ENCODE peak calls at places on chromosomes 13 and 19, in nine cellular contexts. N is upper lobe of left lung, O is tibial nerve, C is GM12878, Y is ovary, G is transverse colon, D is stomach, B is suprapubic skin, Q is SK-N-SH. X is an unnamed sample.

GRCh38 chr13:39038569-39038898 is 278 bp downstream of the NHLRC3 start:
- DNase-seq in N (peak), O (no peak), C (no peak), Y (no peak), G (peak), D (no peak), B (no peak), Q (no peak), X (no peak)

GRCh38 chr13:34358811-34359513 is 541.0 kb downstream of the RFC3 start:
- DNase-seq in N (no peak), O (no peak), C (no peak), Y (no peak), G (no peak), D (no peak), B (no peak), Q (no peak), X (no peak)

GRCh38 chr13:44125943-44126469 is 246.3 kb downstream of the LACC1 start:
- DNase-seq in N (no peak), O (no peak), C (no peak), Y (no peak), G (no peak), D (no peak), B (no peak), Q (no peak), X (no peak)

GRCh38 chr13:44934724-44935123 is 54.5 kb downstream of the NUFIP1 start:
- DNase-seq in N (no peak), O (no peak), C (peak), Y (no peak), G (no peak), D (no peak), B (no peak), Q (no peak), X (no peak)

GRCh38 chr19:4636151-4636717 is 3.1 kb upstream of the TNFAIP8L1 start:
- DNase-seq in N (peak), O (peak), C (no peak), Y (peak), G (peak), D (peak), B (no peak), Q (peak), X (peak)

GRCh38 chr19:17450264-17451075 is 2.0 kb upstream of the TMEM221 start:
- DNase-seq in N (no peak), O (no peak), C (no peak), Y (no peak), G (no peak), D (no peak), B (no peak), Q (no peak), X (no peak)

GRCh38 chr19:49165865-49166301 is 8.3 kb downstream of the TRPM4 start:
- DNase-seq in N (peak), O (no peak), C (no peak), Y (no peak), G (peak), D (no peak), B (no peak), Q (peak), X (no peak)

GRCh38 chr13:99870541-99870940 is 101.0 kb downstream of the ZIC5 start:
- DNase-seq in N (no peak), O (no peak), C (no peak), Y (no peak), G (no peak), D (no peak), B (no peak), Q (no peak), X (no peak)

GRCh38 chr13:98504371-98504963 is 72.4 kb downstream of the STK24 start:
- DNase-seq in N (no peak), O (no peak), C (peak), Y (no peak), G (no peak), D (no peak), B (no peak), Q (no peak), X (no peak)

GRCh38 chr19:51002542-51003311 is 1.3 kb upstream of the KLK8 start:
- DNase-seq in N (peak), O (peak), C (no peak), Y (no peak), G (no peak), D (no peak), B (no peak), Q (peak), X (peak)

GRCh38 chr13:114173261-114173660 is 5.8 kb upstream of the CFAP97D2 start:
- DNase-seq in N (no peak), O (no peak), C (no peak), Y (no peak), G (no peak), D (no peak), B (no peak), Q (no peak), X (no peak)

GRCh38 chr19:7373862-7374261 is 25.1 kb downstream of the ARHGEF18 start:
- DNase-seq in N (no peak), O (no peak), C (no peak), Y (no peak), G (peak), D (no peak), B (no peak), Q (no peak), X (no peak)

GRCh38 chr19:7381073-7381390 is 32.3 kb downstream of the ARHGEF18 start:
- DNase-seq in N (no peak), O (no peak), C (no peak), Y (no peak), G (no peak), D (no peak), B (no peak), Q (no peak), X (no peak)

GRCh38 chr19:7372810-7373209 is 24.1 kb downstream of the ARHGEF18 start:
- DNase-seq in N (peak), O (no peak), C (no peak), Y (no peak), G (no peak), D (no peak), B (no peak), Q (no peak), X (peak)

GRCh38 chr19:7376151-7376852 is 27.6 kb downstream of the ARHGEF18 start:
- DNase-seq in N (no peak), O (no peak), C (no peak), Y (no peak), G (no peak), D (no peak), B (no peak), Q (no peak), X (no peak)

GRCh38 chr19:7377196-7377595 is 28.5 kb downstream of the ARHGEF18 start:
- DNase-seq in N (no peak), O (no peak), C (no peak), Y (no peak), G (no peak), D (no peak), B (no peak), Q (no peak), X (no peak)
- TF ChIP-seq EP300 in N (no peak), O (no peak), C (no peak), Y (no peak), G (no peak), D (no peak), B (no peak), Q (no peak), X (no peak)

DNA sequence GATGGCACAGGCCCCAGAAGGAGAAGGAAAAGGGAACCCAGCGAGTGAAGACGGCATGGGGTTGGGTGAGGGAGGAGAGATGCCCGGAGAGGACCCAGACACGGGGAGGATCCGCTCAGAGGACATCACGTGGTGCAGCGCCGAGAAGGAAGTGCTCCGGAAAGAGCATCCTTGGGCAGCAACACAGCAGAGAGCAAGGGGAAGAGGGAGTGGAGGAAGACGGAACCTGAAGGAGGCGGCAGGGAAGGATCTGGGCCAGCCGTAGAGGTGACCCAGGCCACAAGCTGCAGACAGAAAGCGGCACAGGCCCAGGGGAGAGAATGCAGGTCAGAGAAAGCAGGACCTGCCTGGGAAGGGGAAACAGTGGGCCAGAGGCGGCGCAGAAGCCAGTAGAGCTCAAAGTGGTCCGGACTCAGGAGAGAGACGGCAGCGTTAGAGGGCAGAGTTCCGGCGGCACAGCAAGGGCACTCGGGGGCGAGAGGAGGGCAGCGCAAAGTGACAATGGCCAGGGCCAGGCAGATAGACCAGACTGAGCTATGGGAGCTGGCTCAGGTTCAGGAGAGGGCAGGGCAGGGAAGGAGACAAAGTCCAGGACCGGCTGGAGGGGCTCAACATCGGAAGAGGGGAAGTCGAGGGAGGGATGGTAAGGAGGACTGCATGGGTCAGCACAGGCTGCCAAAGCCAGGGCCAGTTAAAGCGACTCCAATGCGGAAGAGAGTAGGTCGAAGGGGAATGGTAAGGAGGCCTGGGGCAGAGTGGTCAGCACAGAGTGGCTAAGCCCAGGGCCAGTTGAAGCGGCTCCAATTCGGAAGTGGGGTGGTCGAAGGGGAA is 990 bp downstream of the PPP1R12C start:
- DNase-seq in N (peak), O (peak), C (no peak), Y (peak), G (peak), D (peak), B (no peak), Q (peak), X (peak)
- TF ChIP-seq CTCF in N (no peak), O (no peak), C (no peak), Y (no peak), G (no peak), D (no peak), B (no peak), Q (no peak), X (no peak)

GRCh38 chr13:52061587-52061986 is 37.1 kb downstream of the UTP14C start:
- DNase-seq in N (no peak), O (no peak), C (no peak), Y (no peak), G (no peak), D (no peak), B (no peak), Q (no peak), X (no peak)
- TF ChIP-seq EP300 in N (no peak), O (no peak), C (no peak), Y (no peak), G (no peak), D (no peak), B (no peak), Q (no peak), X (no peak)

DNA sequence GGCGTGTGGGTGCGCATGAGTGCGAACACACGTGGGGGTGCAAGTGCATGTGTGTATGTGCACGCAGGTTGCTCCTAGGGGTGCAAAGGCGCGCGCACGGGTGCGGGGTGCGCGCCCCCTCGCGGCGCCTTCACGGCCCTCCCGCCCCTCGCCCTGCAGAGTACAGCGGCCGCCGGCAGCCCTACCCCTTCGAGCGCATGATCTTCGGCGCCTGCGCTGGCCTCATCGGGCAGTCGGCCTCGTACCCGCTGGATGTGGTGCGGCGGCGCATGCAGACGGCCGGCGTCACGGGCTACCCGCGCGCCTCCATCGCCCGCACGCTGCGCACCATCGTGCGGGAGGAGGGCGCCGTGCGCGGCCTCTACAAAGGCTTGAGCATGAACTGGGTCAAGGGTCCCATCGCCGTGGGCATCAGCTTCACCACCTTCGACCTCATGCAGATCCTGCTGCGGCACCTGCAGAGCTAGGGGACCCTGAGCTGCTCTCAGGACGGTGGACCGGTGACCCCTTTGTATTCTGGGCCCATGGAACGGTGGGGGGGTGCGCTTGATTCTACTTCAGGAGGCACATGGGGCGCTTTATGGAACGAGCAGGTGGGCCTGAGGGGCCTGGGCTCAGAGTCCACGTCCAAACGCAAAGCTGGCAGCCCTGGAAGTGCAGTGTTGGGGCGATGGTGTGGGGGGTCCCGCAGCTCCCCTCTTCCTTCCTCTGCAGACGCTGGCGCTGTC is 27.7 kb downstream of the TMEM161A start:
- DNase-seq in N (peak), O (no peak), C (no peak), Y (peak), G (no peak), D (no peak), B (no peak), Q (peak), X (no peak)
- TF ChIP-seq CTCF in N (peak), O (no peak), C (peak), Y (no peak), G (no peak), D (no peak), B (peak), Q (peak), X (no peak)

DNA sequence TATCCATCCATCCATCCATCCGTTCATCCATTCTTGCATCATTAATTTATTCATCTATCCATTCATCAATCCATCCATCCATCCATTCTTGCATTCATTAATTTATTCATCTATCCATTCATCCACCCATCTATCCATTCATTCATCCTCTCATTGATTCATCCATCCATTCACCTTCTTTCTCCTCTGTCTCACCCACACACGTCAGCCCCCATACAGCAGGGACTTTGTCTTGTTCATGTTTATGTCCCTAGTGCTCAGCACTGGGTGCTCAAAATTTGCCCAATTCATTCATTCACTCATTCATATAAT is 683 bp upstream of the AP1M2 start:
- DNase-seq in N (no peak), O (no peak), C (no peak), Y (no peak), G (no peak), D (no peak), B (no peak), Q (no peak), X (no peak)
- TF ChIP-seq EP300 in N (no peak), O (no peak), C (no peak), Y (no peak), G (no peak), D (no peak), B (no peak), Q (no peak), X (no peak)

DNA sequence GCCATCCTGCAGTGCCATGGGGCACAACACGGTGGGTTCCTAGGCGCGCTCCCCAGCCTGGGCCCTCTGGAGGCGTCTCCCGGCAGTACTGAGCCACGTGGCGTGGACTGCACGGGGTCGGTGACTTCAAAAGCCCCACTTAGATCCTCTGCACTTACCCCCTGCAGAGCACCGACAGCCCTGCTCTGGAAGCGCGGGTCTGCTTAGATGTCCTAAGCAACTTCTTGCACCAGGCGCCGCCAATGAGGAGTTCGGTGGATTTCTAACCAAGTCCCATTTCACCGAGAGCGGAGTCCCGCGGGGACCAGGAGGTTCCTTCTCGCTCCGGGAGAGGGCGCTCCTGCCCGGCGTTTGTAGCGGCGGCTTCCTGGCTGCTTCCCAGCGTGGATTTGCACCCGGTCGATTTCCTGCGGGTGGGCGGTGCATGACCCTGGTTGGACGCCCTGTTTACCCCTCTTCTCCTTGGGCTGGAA is 25.2 kb upstream of the ZNF845 start:
- DNase-seq in N (peak), O (no peak), C (no peak), Y (no peak), G (no peak), D (no peak), B (no peak), Q (peak), X (no peak)
- TF ChIP-seq CTCF in N (peak), O (peak), C (no peak), Y (peak), G (no peak), D (no peak), B (peak), Q (peak), X (peak)

DNA sequence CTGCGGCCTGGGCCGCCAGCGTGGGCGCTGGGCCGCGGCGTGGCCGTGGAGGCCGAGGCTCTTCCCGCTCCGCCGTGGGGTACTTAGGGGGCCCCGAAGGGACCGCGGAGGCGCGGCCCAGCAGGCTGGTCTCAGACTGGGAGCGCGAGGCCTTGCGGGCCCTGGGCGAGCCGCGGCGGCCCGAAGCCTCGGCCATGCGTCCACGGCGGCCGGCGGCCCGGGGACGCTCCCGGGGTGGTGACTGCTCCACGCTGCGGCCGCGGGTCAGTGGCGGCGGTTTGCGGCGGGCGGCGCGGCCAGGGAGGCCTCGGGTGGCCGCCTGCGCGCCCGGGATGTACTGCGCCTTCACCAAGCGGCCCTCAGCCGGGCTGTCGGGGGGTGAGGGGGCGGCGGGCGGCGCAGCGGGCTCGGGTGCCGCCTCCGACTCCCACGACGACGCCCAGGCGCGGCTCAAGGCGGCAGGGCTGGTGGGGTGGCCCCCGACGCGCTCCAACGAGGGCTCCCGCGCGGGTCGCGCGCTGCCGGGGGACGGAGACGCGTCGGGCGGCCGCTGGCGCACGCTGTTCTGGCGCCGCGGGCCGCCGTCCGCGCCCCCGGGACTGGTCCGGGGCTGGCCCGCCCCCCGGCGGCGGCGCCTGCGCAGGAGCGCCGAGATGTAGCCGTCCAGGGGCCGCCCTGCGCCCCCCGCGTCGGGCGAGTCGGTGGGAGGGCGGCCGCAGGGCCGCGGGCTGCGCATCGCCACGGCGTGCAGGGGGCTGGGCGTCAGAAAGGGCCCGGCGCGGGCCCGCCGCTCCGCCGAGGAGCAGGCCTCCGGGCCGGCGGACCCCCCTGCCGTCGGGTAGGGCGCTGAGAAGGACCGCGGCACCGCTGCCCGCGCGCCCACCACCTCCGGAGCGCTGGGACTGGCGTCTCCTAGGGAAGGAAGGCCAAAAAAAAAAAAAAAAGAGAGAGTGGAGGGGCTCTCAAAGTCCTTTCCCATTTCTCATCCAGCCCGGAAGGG is 11.7 kb downstream of the DACT3 start:
- DNase-seq in N (peak), O (no peak), C (no peak), Y (no peak), G (no peak), D (no peak), B (no peak), Q (no peak), X (no peak)
- TF ChIP-seq EP300 in N (no peak), O (no peak), C (no peak), Y (no peak), G (no peak), D (no peak), B (no peak), Q (no peak), X (no peak)

X was measured in sigmoid colon.